ENCODE peak calls at places on chromosomes 11 and 22, in ten cellular contexts. X, T, J, C, E, K, W, O, A and Z are unnamed samples.

GRCh38 chr11:70064011-70064725 is 13.9 kb upstream of the ANO1 start:
- DNase-seq in E (no peak), K (no peak), J (no peak), C (no peak), O (no peak), W (no peak), A (peak), T (no peak), X (no peak), Z (no peak)

GRCh38 chr11:30328676-30329075 is 5.8 kb downstream of the ARL14EP start:
- DNase-seq in K (no peak), C (no peak), J (no peak), O (no peak), E (no peak), A (no peak), X (no peak), T (no peak), W (no peak), Z (no peak)

GRCh38 chr11:130145975-130146776 is 13.4 kb upstream of the ST14 start:
- DNase-seq in J (peak), X (peak), T (no peak), A (no peak), W (peak), K (no peak), O (peak), E (no peak), C (peak), Z (no peak)

GRCh38 chr22:41658869-41659268 is 29.8 kb downstream of the SNU13 start:
- DNase-seq in E (no peak), J (no peak), W (no peak), O (no peak), X (no peak), T (no peak), C (no peak), K (no peak), A (no peak), Z (no peak)

GRCh38 chr11:31437742-31438435 is 68.2 kb downstream of the DNAJC24 start:
- DNase-seq in E (no peak), J (no peak), W (no peak), A (no peak), C (no peak), T (no peak), K (no peak), O (no peak), X (no peak), Z (no peak)

GRCh38 chr11:71947498-71947897 is 18.7 kb downstream of the RNF121 start:
- DNase-seq in O (no peak), A (no peak), J (no peak), W (no peak), K (no peak), X (no peak), C (no peak), T (no peak), E (no peak), Z (no peak)

GRCh38 chr11:93905384-93905783 is 55.0 kb upstream of the VSTM5 start:
- DNase-seq in X (no peak), A (no peak), J (no peak), T (no peak), K (no peak), W (no peak), O (no peak), E (no peak), C (no peak), Z (no peak)

GRCh38 chr11:13229675-13230359 is 47.8 kb upstream of the BMAL1 start:
- DNase-seq in O (no peak), T (no peak), C (no peak), A (no peak), E (no peak), J (no peak), X (no peak), W (no peak), K (no peak), Z (no peak)

GRCh38 chr22:24696551-24697001 is 77.9 kb downstream of the PIWIL3 start:
- DNase-seq in A (no peak), O (no peak), W (no peak), X (no peak), C (no peak), E (no peak), K (no peak), J (no peak), T (no peak), Z (no peak)

DNA sequence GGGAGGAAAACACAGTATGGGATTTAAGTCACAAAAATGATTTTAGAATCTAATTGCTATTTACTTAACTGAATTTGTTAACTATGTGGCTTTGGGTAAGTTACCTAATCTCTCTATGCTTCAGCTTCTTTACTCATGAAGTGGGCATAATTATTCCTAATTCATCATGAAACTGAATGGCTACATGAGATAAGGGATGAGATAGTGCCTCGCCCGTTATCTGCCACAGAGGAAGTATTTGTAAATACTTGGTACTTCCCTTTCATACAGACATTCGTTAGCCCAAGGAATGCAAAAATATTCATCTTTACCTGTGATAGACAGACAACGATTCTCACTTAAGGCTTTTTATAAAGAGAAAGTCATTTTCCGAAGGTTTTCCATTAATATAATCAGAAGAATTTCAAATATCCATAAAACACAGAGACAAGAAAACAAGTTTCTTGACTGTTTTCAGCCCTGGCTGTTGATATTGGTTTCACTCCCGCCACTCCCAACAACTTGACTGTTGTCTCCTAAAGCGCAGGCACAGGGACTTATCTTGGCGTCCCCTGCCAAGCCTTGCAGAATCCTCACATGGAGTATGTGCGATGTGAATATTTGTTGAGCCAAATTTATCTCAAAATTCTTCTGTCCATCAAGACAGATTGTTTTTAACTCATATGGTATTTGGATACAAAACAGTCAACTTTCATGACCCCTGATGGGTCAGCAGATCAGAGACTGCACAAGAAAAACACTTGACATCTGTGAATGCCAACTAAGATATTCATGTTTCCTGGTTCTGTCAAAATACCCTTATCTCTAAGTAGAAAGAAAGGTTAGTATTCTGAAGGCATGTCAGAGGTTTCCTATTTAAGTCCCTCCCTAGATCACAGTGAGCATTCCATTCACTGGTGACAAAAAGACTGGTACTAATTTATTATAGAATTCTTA is 221.5 kb upstream of the BLID start:
- DNase-seq in X (no peak), K (no peak), J (no peak), E (no peak), W (peak), C (no peak), A (no peak), O (no peak), T (no peak), Z (no peak)
- H3K4me3 ChIP-seq in X (no peak), K (no peak), J (no peak), E (no peak), W (no peak), C (no peak), A (no peak), O (no peak), T (no peak), Z (no peak)

GRCh38 chr11:2400069-2400760 is at the start of gene TSSC4:
- DNase-seq in T (peak), X (peak), E (peak), J (peak), K (peak), W (peak), C (peak), O (peak), A (peak), Z (peak)
- TF ChIP-seq POLR2A in T (peak), X (peak), E (peak), J (peak), K (peak), W (peak), C (no peak), O (peak), A (peak), Z (peak)

GRCh38 chr22:37072673-37073072 is 21.1 kb downstream of the KCTD17 start:
- DNase-seq in C (no peak), T (no peak), O (no peak), X (no peak), W (no peak), A (no peak), J (no peak), K (no peak), E (no peak), Z (no peak)
- TF ChIP-seq POLR2AphosphoS5 in C (no peak), T (no peak), O (no peak), X (no peak), W (no peak), A (no peak), J (no peak), K (no peak), E (no peak), Z (no peak)

DNA sequence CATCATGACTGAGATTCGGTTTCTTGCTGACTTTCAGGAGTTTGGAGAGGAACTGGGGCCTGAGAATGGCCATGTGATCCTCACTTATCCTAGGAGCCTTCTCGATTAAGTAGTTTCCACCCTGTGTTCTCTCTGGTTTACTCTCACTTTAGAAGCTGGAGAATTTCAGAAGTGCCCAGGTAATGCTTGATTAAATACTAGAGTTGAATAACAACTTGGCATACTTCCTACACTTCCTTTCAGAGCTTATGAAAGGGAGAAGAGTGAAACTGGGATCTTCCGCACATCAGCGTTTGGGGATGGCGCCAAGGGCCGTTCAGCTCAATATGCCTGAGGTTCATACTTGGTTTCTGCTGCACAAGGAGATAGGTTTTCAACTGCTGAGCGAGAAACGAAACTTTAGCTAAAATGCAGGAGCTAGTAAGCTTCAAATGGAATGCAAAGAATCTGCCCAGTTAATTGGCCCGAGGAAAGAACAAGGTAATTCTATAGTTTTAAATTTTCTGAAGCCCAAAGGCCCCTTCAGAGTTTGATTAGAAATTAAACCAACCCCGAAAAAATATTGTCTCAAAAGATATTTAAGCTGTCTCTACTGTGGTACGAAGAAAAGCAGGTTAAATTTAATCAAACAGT is 823 bp upstream of the MUC15 start:
- DNase-seq in C (no peak), J (no peak), E (no peak), O (no peak), T (no peak), X (no peak), W (no peak), K (no peak), A (no peak), Z (no peak)
- H3K4me3 ChIP-seq in C (no peak), J (no peak), E (no peak), O (peak), T (no peak), X (no peak), W (no peak), K (peak), A (no peak), Z (no peak)

DNA sequence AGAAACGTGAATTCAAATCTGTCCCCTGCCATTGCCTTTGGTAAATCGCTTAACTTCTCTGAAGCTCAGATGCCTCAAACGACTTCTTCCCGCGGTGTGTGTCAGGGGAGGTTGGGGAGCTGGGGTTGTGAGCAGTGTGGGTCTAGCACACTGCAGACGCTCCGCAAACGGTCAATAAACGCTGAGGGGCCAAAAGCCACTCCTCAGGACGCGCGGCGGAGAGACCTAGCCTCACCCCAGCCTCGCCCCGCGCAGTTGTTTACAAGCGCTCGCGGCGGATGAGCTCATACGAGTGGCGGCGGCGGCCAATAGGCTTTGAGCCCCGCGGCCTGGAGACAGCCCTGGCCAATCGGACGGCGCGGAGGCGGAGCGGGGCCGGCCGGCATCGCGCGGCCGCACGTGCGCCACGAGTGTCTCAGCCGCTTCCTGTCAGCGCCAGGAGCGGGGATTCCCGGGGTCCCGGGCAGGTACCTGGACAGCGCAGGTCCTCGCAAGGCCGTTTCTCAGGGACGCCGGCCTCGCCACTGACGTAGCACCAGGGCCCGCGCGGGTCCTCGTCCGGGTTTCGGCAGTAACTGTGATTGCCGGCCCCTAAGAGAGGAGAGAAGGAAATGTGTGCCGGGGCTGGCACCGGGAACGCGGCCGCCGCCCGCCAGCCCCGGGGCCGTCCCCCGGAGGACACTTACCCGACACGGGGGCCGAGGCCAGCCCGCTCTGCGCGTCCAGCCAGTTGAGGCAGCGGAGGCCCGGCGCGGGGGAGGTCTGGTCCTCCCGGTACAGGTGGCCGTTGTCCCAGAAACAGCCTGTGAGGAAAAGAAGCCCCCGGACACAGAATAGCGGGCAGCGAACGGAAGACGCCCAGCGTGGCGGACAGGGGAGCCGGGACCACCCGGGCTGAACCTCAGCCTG is 1.5 kb downstream of the PIK3IP1 start:
- DNase-seq in C (peak), A (no peak), T (peak), W (peak), O (peak), J (peak), X (peak), K (peak), E (peak), Z (peak)
- TF ChIP-seq POLR2A in C (no peak), A (peak), T (peak), W (no peak), O (peak), J (peak), X (no peak), K (peak), E (peak), Z (peak)

DNA sequence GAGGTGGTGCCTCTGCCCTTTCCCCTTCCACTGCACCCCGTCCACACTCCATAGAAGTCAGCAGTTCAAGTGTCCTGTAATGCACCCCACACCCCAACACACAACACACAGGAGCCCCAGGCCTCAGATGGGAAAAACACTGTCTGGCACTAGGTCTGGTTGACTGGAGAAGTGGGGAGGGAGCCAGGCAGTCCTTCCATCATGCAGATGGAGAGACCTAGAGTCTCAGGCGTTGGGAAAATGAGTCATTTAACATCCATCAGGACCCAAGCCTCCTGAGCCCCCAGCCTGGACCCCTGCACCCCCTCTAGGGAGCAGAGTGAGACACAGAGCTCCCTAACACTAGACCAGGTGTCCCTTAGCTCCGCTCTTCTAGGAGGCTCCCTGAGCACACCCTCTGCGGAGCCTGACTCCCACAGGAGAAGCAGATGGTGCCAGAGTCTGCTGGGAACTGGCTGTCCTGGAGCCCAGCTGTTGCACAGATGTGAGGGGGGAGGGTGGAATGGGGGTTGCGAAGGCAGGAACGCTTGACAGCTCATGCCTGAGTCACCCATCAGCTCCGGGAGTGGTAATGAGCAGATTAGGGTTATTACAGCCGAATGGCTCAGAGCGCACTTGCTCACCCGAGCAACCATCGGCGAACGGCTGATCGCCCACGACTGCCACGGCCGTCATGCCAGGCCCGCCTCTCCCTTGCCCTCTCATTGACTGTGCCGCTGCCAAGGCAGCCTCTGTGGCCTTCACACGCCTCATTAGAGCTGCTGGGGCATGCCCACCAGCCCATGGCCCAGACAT is 22.1 kb upstream of the SYT7 start:
- DNase-seq in J (peak), W (no peak), O (no peak), E (peak), T (peak), C (peak), A (no peak), K (peak), X (peak), Z (no peak)
- TF ChIP-seq POLR2AphosphoS5 in J (peak), W (no peak), O (peak), E (peak), T (peak), C (no peak), A (peak), K (peak), X (peak), Z (no peak)

DNA sequence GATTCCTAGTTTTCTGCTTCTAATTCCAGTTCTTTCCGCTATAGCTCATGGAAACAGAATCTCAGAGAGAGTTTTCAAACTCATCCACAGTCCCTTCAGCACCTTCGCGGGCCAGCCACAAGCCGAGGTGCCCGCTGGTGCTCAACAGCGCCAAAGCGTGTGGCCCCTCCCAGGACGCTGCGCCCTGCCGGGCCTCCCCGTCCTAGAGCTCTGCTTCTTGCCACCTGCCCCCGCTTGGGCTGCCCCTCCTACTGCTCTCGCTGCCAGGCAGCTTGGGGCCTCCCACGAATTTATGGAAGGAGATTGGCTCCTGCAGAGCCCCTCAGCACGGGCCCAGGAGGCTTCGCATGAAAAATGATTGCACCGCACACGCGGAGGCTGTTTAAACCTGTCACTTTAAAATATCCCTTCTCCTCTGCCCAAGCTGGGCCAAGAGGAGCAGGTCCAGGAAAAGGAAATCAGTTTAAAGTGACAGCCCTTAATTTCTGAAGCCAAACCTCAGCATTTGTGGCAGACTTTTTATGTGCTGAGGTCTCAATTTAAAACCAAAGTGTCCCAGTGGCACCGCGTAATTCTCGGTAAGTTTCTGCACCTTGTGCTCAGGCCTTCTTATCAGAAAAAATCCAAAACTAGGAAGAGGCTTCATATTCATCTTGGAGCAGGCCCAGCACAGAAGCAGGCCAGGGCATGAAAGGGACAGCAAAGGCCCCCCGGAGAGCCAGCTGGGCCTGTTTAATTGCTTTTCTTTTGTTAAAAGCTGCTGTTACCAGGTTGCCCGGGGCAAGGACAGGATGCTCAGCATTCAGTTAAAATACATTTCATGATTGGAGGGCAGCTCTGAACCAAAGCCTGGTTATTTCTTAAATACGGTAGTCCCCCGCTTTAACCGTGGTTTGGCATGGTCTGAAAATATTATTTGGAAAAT is 303.6 kb downstream of the OPCML start:
- DNase-seq in J (peak), O (no peak), W (no peak), X (no peak), K (no peak), C (peak), T (no peak), E (no peak), A (no peak), Z (no peak)
- H3K4me3 ChIP-seq in J (no peak), O (peak), W (no peak), X (no peak), K (peak), C (peak), T (no peak), E (no peak), A (no peak), Z (no peak)